ENCODE peak calls at places on chromosomes 1 and 21, in five cellular contexts. E is spleen, F is stomach, C is suprapubic skin, M is K562. I is an unnamed sample.

GRCh38 chr1:116311756-116312691 is 61.0 kb upstream of the ATP1A1 start:
- DNase-seq in F (peak; percentile 52), E (no peak), C (no peak), M (no peak), I (no peak)

GRCh38 chr1:36531833-36532232 is 49.1 kb upstream of the CSF3R start:
- DNase-seq in E (no peak), M (no peak), C (no peak), F (no peak), I (no peak)

GRCh38 chr1:40153073-40153770 is 8.0 kb upstream of the RLF start:
- DNase-seq in C (no peak), F (no peak), M (peak; percentile 25), E (no peak), I (peak; percentile 77)

GRCh38 chr1:28136636-28137613 is 39.6 kb downstream of the PTAFR start:
- DNase-seq in C (no peak), M (no peak), E (peak; percentile 33), F (no peak), I (peak; percentile 64)

GRCh38 chr1:51061231-51061943 is 40.6 kb upstream of the C1orf185 start:
- DNase-seq in M (no peak), F (no peak), C (no peak), E (no peak), I (no peak)

GRCh38 chr1:207495816-207496792 is at the start of gene CR1:
- DNase-seq in M (peak; percentile 19), F (peak; percentile 31), C (peak; percentile 62), E (peak; percentile 92), I (peak; percentile 82)

GRCh38 chr1:61079898-61080336 is 2.4 kb upstream of the NFIA start:
- DNase-seq in C (peak; percentile 90), E (peak; percentile 80), M (peak; percentile 81), F (peak; percentile 82), I (peak; percentile 78)

GRCh38 chr1:207789792-207790787 is 38.2 kb downstream of the CD46 start:
- DNase-seq in C (no peak), E (no peak), F (no peak), M (no peak), I (no peak)

GRCh38 chr21:41883582-41883981 is 4.4 kb upstream of the PRDM15 start:
- DNase-seq in M (no peak), E (peak; percentile 28), F (no peak), C (no peak), I (no peak)

GRCh38 chr1:33656467-33656866 is 184.0 kb downstream of the ZSCAN20 start:
- DNase-seq in F (no peak), E (no peak), M (no peak), C (no peak), I (no peak)

GRCh38 chr21:42195378-42196031 is 23.4 kb upstream of the ABCG1 start:
- DNase-seq in E (no peak), F (no peak), C (no peak), M (no peak), I (peak; percentile 80)

GRCh38 chr1:150557813-150558212 is 8.6 kb downstream of the ADAMTSL4 start:
- DNase-seq in E (peak; percentile 75), M (no peak), C (no peak), F (no peak), I (no peak)

GRCh38 chr1:2194319-2194897 is at the start of gene FAAP20:
- DNase-seq in C (peak; percentile 68), M (peak; percentile 90), F (peak; percentile 76), E (no peak), I (peak; percentile 69)
- TF ChIP-seq POLR2A in C (no peak), M (no peak), F (no peak), E (no peak), I (peak; percentile 44)

GRCh38 chr1:3679098-3679555 is 26.8 kb downstream of the TP73 start:
- DNase-seq in C (no peak), M (no peak), F (no peak), E (no peak), I (peak; percentile 35)

GRCh38 chr1:3678361-3679097 is 26.2 kb downstream of the TP73 start:
- DNase-seq in C (no peak), M (no peak), E (no peak), F (no peak), I (peak; percentile 84)

GRCh38 chr1:3677411-3677944 is 25.2 kb downstream of the TP73 start:
- DNase-seq in E (no peak), F (no peak), C (no peak), M (no peak), I (peak; percentile 87)

GRCh38 chr1:3675436-3675835 is 23.1 kb downstream of the TP73 start:
- DNase-seq in E (peak; percentile 81), M (no peak), C (no peak), F (no peak), I (no peak)

DNA sequence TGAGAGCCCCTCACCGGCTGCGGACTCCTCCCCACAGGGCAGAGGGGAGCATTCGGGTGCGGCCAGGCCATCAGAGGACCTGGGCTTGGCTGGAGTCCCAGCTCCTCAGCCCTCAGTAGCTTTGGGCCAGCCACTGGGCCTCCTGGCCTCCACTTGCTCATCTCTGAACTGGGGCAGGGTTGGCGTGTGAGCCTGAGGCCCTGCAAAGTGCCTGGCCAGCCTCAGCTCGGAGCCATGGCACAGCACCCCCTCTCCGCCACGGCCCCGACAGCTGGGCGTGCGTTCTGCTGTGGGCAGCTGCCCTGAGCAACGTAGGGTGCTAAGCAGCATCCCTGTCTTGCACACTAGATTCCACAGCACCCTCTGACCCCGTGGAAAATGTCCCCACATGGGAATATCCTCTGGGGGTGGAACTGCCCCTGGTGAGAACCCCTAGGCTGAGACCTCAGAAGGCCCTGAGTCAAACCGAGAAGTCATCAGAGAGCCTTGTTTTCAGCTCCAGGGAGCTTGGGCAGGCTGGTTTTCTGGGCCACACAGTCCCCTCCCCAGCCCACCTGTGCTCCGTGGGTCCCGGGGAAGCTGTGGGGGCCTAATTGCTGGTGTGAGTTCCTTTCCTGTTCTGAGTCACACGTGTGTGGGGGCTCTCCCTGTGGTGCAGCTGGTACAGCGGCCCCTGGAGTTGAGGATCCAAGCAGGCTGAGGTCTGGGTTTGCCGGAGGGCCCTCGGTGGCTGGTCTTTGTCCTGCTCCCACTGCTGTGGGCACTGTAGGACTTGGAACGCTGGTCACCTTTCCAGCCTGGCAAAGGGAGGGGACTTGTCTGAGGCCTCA is 24.5 kb downstream of the TP73 start:
- DNase-seq in C (no peak), E (peak; percentile 76), F (no peak), M (no peak), I (peak; percentile 86)
- TF ChIP-seq POLR2A in C (no peak), E (no peak), F (no peak), M (no peak), I (no peak)

GRCh38 chr1:39122056-39122455 is 82.4 kb upstream of the MACF1 start:
- DNase-seq in E (no peak), F (no peak), C (no peak), M (no peak), I (no peak)
- TF ChIP-seq POLR2A in E (no peak), F (no peak), C (no peak), M (no peak), I (no peak)

GRCh38 chr1:172149377-172149776 is 271.1 kb upstream of the C1orf105 start:
- DNase-seq in F (no peak), C (no peak), E (no peak), M (no peak), I (no peak)

DNA sequence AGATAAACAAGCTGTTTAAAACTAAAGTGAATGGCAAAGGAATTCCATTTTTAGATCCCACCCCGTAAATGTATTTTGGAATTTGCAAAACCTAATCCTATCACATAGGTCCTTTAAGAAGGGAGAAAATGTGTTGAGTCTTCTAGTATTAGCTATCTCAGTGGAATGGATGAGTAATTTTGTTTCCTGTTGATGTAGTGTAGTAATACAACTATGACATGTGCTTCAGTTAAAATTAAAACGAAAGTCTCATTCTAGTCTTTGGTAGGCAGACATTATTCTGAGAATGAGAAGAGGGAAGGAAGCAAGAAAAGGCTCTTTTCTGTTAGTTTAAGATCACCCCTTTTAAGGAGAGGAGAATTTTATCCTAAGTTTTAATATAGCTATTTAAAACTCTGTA is 265.9 kb upstream of the C1orf105 start:
- DNase-seq in M (no peak), F (no peak), C (no peak), E (no peak), I (no peak)
- TF ChIP-seq POLR2A in M (no peak), F (no peak), C (no peak), E (no peak), I (no peak)

DNA sequence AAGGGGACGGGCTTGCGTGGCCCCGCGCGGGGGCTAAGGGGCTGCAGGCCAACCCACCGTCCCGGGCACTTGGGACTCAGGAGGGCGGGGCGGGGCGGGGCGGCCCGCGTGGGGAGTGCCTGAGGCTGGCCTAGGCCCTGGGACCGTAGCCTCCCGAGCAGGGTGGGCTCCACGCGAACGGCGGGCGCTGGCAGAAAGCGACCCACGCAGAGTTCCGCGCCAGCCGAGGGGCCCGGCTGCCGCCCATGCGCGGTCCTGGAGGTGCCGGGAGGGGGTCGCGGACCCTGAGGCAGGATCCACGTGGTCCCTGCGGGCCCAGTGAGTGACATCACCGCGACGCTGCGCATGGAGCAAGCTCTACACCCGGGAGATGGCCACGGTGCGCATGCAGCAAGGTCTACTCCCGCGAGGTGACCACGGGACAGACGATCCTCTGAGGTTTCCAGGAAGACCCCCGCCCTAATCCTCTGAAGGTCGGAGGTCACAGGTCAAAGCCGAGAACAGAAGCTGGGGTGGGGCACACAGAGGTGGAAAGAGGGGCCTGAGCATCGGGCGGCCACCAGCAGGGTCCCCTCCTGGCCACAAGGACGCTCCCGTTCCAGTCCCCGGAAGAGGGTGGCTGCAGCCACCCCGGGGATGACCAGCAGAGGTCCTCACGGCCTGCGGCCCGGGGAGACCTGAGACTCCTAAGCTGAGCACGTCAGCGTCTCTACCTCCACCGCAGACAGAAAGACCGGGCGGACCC is 13.5 kb upstream of the SLC19A1 start:
- DNase-seq in E (peak; percentile 95), C (peak; percentile 86), M (peak; percentile 89), F (peak; percentile 89), I (peak; percentile 94)
- TF ChIP-seq POLR2A in E (no peak), C (no peak), M (peak; percentile 59), F (no peak), I (peak; percentile 62)

DNA sequence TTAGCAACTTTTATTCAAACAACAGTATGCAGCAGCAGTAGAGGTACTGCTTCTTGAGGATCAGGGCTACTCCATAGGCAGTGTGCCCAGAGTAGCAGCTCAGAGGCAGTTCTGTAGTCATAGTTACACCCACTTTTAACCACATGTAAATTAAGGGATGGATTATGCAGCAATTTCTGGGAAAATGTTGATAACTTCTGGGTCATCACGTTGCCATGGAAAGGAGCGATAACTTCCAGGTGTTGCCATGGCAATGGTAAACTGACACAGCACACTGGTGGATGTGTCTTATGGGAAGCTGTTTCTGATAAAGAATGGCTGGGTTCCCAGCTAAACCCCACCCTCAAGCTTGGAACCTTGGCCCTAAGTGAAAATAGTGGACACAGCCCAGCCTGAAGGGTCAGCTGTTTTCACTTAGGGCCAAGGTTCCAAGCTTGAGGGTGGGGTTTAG is 29.0 kb upstream of the PLA2G2A start:
- DNase-seq in E (no peak), M (peak; percentile 48), F (no peak), C (no peak), I (no peak)
- TF ChIP-seq POLR2A in E (no peak), M (no peak), F (no peak), C (no peak), I (no peak)

GRCh38 chr1:235741294-235741693 is 91.7 kb upstream of the GNG4 start:
- DNase-seq in M (no peak), E (no peak), C (no peak), F (no peak), I (no peak)
- TF ChIP-seq POLR2A in M (no peak), E (no peak), C (no peak), F (no peak), I (no peak)

GRCh38 chr1:24186993-24187790 is at the start of gene IFNLR1:
- DNase-seq in M (peak; percentile 41), C (peak; percentile 62), F (peak; percentile 79), E (peak; percentile 94), I (no peak)
- TF ChIP-seq POLR2A in M (no peak), C (no peak), F (no peak), E (no peak), I (no peak)

GRCh38 chr1:95233737-95234493 is at the start of gene RWDD3:
- DNase-seq in F (peak; percentile 96), E (peak; percentile 99), M (peak; percentile 94), C (peak; percentile 92), I (peak; percentile 89)
- TF ChIP-seq POLR2A in F (no peak), E (peak; percentile 45), M (peak; percentile 82), C (peak; percentile 58), I (peak; percentile 66)

I was measured in NB4.